ENCODE peak calls at places on chromosomes 6 and 20, in nine cellular contexts. One of them, this sample, is unnamed.
A peak's percentile ranks its signal among the peaks of the same experiment; 100 is the strongest.

GRCh38 chr6:2037230-2037926 is 208.0 kb downstream of the GMDS start:
- DNase-seq in NCI-H226: no peak
- DNase-seq in NCI-H1092: no peak
- DNase-seq in kidney tubule cell: peak; percentile 32
- DNase-seq in hepatocyte: no peak
- DNase-seq in iPS-NIHi11: no peak
- DNase-seq in amygdala: no peak
- DNase-seq in GM23248: peak; percentile 10
- DNase-seq in B cell: no peak
- DNase-seq in this sample: no peak

GRCh38 chr20:48702388-48703041 is 125.3 kb downstream of the PREX1 start:
- DNase-seq in NCI-H226: no peak
- DNase-seq in NCI-H1092: no peak
- DNase-seq in kidney tubule cell: no peak
- DNase-seq in hepatocyte: no peak
- DNase-seq in iPS-NIHi11: peak; percentile 75
- DNase-seq in amygdala: no peak
- DNase-seq in GM23248: no peak
- DNase-seq in B cell: no peak
- DNase-seq in this sample: no peak

GRCh38 chr6:27836783-27837635 is 75.2 kb downstream of the OR2B2 start:
- DNase-seq in NCI-H226: peak; percentile 71
- DNase-seq in NCI-H1092: peak; percentile 82
- DNase-seq in kidney tubule cell: peak; percentile 86
- DNase-seq in hepatocyte: peak; percentile 89
- DNase-seq in iPS-NIHi11: peak; percentile 11
- DNase-seq in amygdala: no peak
- DNase-seq in GM23248: peak; percentile 93
- DNase-seq in B cell: peak; percentile 39
- DNase-seq in this sample: peak; percentile 43

GRCh38 chr20:44211177-44212039 is 837 bp upstream of the OSER1 start:
- DNase-seq in NCI-H226: no peak
- DNase-seq in NCI-H1092: no peak
- DNase-seq in kidney tubule cell: no peak
- DNase-seq in hepatocyte: peak; percentile 51
- DNase-seq in iPS-NIHi11: no peak
- DNase-seq in amygdala: no peak
- DNase-seq in GM23248: peak; percentile 80
- DNase-seq in B cell: no peak
- DNase-seq in this sample: no peak

GRCh38 chr20:53751394-53752368 is 158.0 kb upstream of the ZNF217 start:
- DNase-seq in NCI-H226: no peak
- DNase-seq in NCI-H1092: no peak
- DNase-seq in kidney tubule cell: peak; percentile 51
- DNase-seq in hepatocyte: no peak
- DNase-seq in iPS-NIHi11: no peak
- DNase-seq in amygdala: no peak
- DNase-seq in GM23248: peak; percentile 54
- DNase-seq in B cell: no peak
- DNase-seq in this sample: no peak

GRCh38 chr20:53513489-53514298 is 79.9 kb downstream of the ZNF217 start:
- DNase-seq in NCI-H226: no peak
- DNase-seq in NCI-H1092: no peak
- DNase-seq in kidney tubule cell: no peak
- DNase-seq in hepatocyte: peak; percentile 81
- DNase-seq in iPS-NIHi11: no peak
- DNase-seq in amygdala: no peak
- DNase-seq in GM23248: peak; percentile 54
- DNase-seq in B cell: no peak
- DNase-seq in this sample: no peak

GRCh38 chr6:160160929-160161646 is 39.5 kb downstream of the SLC22A1 start:
- DNase-seq in NCI-H226: no peak
- DNase-seq in NCI-H1092: no peak
- DNase-seq in kidney tubule cell: no peak
- DNase-seq in hepatocyte: no peak
- DNase-seq in iPS-NIHi11: no peak
- DNase-seq in amygdala: no peak
- DNase-seq in GM23248: no peak
- DNase-seq in B cell: no peak
- DNase-seq in this sample: no peak

GRCh38 chr6:37643851-37644672 is 53.6 kb downstream of the MDGA1 start:
- DNase-seq in NCI-H226: peak; percentile 23
- DNase-seq in NCI-H1092: no peak
- DNase-seq in kidney tubule cell: no peak
- DNase-seq in hepatocyte: no peak
- DNase-seq in iPS-NIHi11: no peak
- DNase-seq in amygdala: no peak
- DNase-seq in GM23248: no peak
- DNase-seq in B cell: no peak
- DNase-seq in this sample: no peak

GRCh38 chr6:42108071-42108470 is 34.3 kb downstream of the C6orf132 start:
- DNase-seq in NCI-H226: no peak
- DNase-seq in NCI-H1092: no peak
- DNase-seq in kidney tubule cell: no peak
- DNase-seq in hepatocyte: no peak
- DNase-seq in iPS-NIHi11: no peak
- DNase-seq in amygdala: no peak
- DNase-seq in GM23248: no peak
- DNase-seq in B cell: no peak
- DNase-seq in this sample: no peak

This sample was measured in HEK293T.